ENCODE peak calls at places on chromosomes 3 and 15, in six cellular contexts. O is nephron progenitor cell; E is stimulated activated CD4-positive, alpha-beta T cell treated with anti-CD3 and anti-CD28 coated beads, Interleukin-2, amount 100 ng/mL, for 48 hours; R is mesothelial cell of epicardium; J is Calu3; G is mesenchymal stem cell. N is an unnamed sample.

GRCh38 chr3:129549805-129550204 is 6.8 kb downstream of the H1-8 start:
- DNase-seq in G (no peak), R (no peak), E (no peak), J (no peak), O (no peak), N (no peak)

GRCh38 chr15:53753813-53754212 is 5.7 kb downstream of the WDR72 start:
- DNase-seq in J (no peak), G (no peak), O (no peak), E (no peak), R (no peak), N (no peak)

GRCh38 chr15:72047020-72047419 is 70.9 kb downstream of the MYO9A start:
- DNase-seq in G (no peak), J (no peak), O (no peak), R (no peak), E (no peak), N (no peak)

GRCh38 chr3:9883676-9884554 is 3.9 kb upstream of the CIDEC start:
- DNase-seq in G (peak), O (no peak), R (no peak), J (no peak), E (no peak), N (no peak)

GRCh38 chr3:132311860-132312259 is 5.3 kb upstream of the ACP3 start:
- DNase-seq in G (no peak), R (no peak), E (no peak), O (no peak), J (no peak), N (no peak)

GRCh38 chr3:124878561-124879394 is 8.4 kb downstream of the ITGB5 start:
- DNase-seq in R (no peak), J (peak), E (no peak), G (peak), O (no peak), N (peak)

GRCh38 chr3:71288269-71288930 is 295.1 kb downstream of the FOXP1 start:
- DNase-seq in R (no peak), G (no peak), E (no peak), J (no peak), O (no peak), N (no peak)

GRCh38 chr15:64622410-64623260 is 152.8 kb downstream of the RBPMS2 start:
- DNase-seq in J (no peak), R (no peak), O (no peak), E (peak), G (no peak), N (no peak)

GRCh38 chr15:57196865-57197264 is 179.4 kb upstream of the CGNL1 start:
- DNase-seq in E (no peak), R (no peak), G (no peak), O (no peak), J (no peak), N (no peak)

GRCh38 chr15:75483961-75484360 is 32.5 kb upstream of the SIN3A start:
- DNase-seq in R (no peak), J (no peak), O (no peak), G (no peak), E (no peak), N (no peak)

GRCh38 chr3:30232142-30232541 is 374.3 kb upstream of the TGFBR2 start:
- DNase-seq in J (no peak), R (no peak), G (peak), E (no peak), O (no peak), N (peak)

GRCh38 chr3:156233875-156234274 is 113.5 kb downstream of the KCNAB1 start:
- DNase-seq in R (no peak), E (no peak), J (no peak), O (no peak), G (no peak), N (no peak)

GRCh38 chr15:23415321-23415865 is 31.6 kb downstream of the GOLGA6L2 start:
- DNase-seq in R (no peak), E (no peak), J (no peak), G (no peak), O (no peak), N (no peak)

GRCh38 chr15:31366169-31366734 is 39.6 kb downstream of the KLF13 start:
- DNase-seq in J (no peak), R (no peak), O (no peak), G (no peak), E (no peak), N (no peak)

N was measured in Daoy.